ENCODE peak calls at places on chromosomes 5 and 9, in ten cellular contexts. B is AG09309; X is NCI-H146; U is naive thymus-derived CD8-positive, alpha-beta T cell; C is lung; W is brain microvascular endothelial cell; A is H54; H is astrocyte of the cerebellum; M is posterior cingulate gyrus; O is stimulated activated CD4-positive, alpha-beta T cell treated with anti-CD3 and anti-CD28 coated beads, Interleukin-2, amount 100 ng/mL, for 48 hours. L is an unnamed sample.

GRCh38 chr5:131218392-131218791 is 45.5 kb upstream of the CDC42SE2 start:
- DNase-seq in B (no peak), X (no peak), U (no peak), C (no peak), W (peak), A (no peak), H (no peak), M (no peak), O (no peak), L (no peak)

GRCh38 chr5:112787261-112787660 is 49.6 kb downstream of the APC start:
- DNase-seq in B (peak), X (no peak), U (no peak), C (no peak), W (no peak), A (no peak), H (no peak), M (no peak), O (no peak), L (no peak)

GRCh38 chr5:172188893-172189692 is 1.1 kb upstream of the STK10 start:
- DNase-seq in B (no peak), X (peak), U (no peak), C (no peak), W (peak), A (no peak), H (peak), M (no peak), O (no peak), L (no peak)

GRCh38 chr5:120735076-120735475 is 271.0 kb downstream of the PRR16 start:
- DNase-seq in B (no peak), X (no peak), U (no peak), C (no peak), W (no peak), A (no peak), H (no peak), M (no peak), O (no peak), L (no peak)

GRCh38 chr9:89295400-89295799 is 15.6 kb upstream of the CKS2 start:
- DNase-seq in B (no peak), X (no peak), U (no peak), C (no peak), W (no peak), A (no peak), H (no peak), M (no peak), O (no peak), L (no peak)

GRCh38 chr9:92637331-92637730 is 32.6 kb downstream of the IPPK start:
- DNase-seq in B (no peak), X (no peak), U (no peak), C (no peak), W (no peak), A (no peak), H (no peak), M (no peak), O (no peak), L (no peak)

GRCh38 chr9:70580593-70581195 is 166.2 kb upstream of the KLF9 start:
- DNase-seq in B (no peak), X (no peak), U (no peak), C (no peak), W (no peak), A (no peak), H (no peak), M (no peak), O (no peak), L (no peak)

GRCh38 chr5:83026507-83026906 is 50.7 kb downstream of the TMEM167A start:
- DNase-seq in B (no peak), X (no peak), U (no peak), C (no peak), W (no peak), A (no peak), H (no peak), M (no peak), O (no peak), L (no peak)

GRCh38 chr9:137666950-137667670 is 48.3 kb downstream of the EHMT1 start:
- DNase-seq in B (no peak), X (peak), U (no peak), C (no peak), W (no peak), A (no peak), H (no peak), M (peak), O (no peak), L (no peak)

GRCh38 chr5:42666821-42667325 is 89.7 kb upstream of the CCDC152 start:
- DNase-seq in B (no peak), X (no peak), U (no peak), C (no peak), W (no peak), A (no peak), H (peak), M (no peak), O (no peak), L (no peak)

GRCh38 chr9:71383308-71383707 is 261.9 kb upstream of the TRPM3 start:
- DNase-seq in B (no peak), X (no peak), U (no peak), C (no peak), W (no peak), A (no peak), H (no peak), M (no peak), O (no peak), L (no peak)

GRCh38 chr5:90434116-90434714 is 24.7 kb upstream of the CETN3 start:
- DNase-seq in B (no peak), X (peak), U (peak), C (peak), W (peak), A (no peak), H (peak), M (peak), O (peak), L (peak)

GRCh38 chr9:129079829-129080228 is 1.1 kb upstream of the DOLPP1 start:
- DNase-seq in B (no peak), X (no peak), U (no peak), C (no peak), W (no peak), A (no peak), H (no peak), M (no peak), O (no peak), L (no peak)

L was measured in GDM1.